ENCODE peak calls at places on chromosomes 3 and 15, in five cellular contexts. O is tibial artery, T is body of pancreas, E is cardiac muscle cell, R is progenitor cell of endocrine pancreas. D is an unnamed sample.

GRCh38 chr15:72786244-72786641 is 2.7 kb upstream of the ADPGK start:
- DNase-seq in O (no peak), T (no peak), E (no peak), R (no peak), D (no peak)

GRCh38 chr3:18189651-18190050 is 235.5 kb downstream of the SATB1 start:
- DNase-seq in O (no peak), T (no peak), E (peak), R (no peak), D (no peak)

GRCh38 chr15:50051811-50052419 is 67.1 kb downstream of the ATP8B4 start:
- DNase-seq in O (no peak), T (peak), E (peak), R (no peak), D (peak)

GRCh38 chr3:53162672-53163458 is 1.9 kb downstream of the PRKCD start:
- DNase-seq in O (no peak), T (peak), E (no peak), R (no peak), D (no peak)

GRCh38 chr3:183392166-183393034 is 36.0 kb downstream of the MCF2L2 start:
- DNase-seq in O (no peak), T (no peak), E (no peak), R (no peak), D (no peak)

GRCh38 chr3:99084825-99085224 is 183.3 kb upstream of the DCBLD2 start:
- DNase-seq in O (no peak), T (no peak), E (peak), R (no peak), D (no peak)

GRCh38 chr3:80040113-80040512 is 272.3 kb upstream of the ROBO1 start:
- DNase-seq in O (no peak), T (no peak), E (no peak), R (no peak), D (no peak)

GRCh38 chr3:187025656-187026320 is 95.5 kb downstream of the ST6GAL1 start:
- DNase-seq in O (no peak), T (no peak), E (no peak), R (no peak), D (no peak)

GRCh38 chr3:59192473-59192872 is 142.6 kb upstream of the CFAP20DC start:
- DNase-seq in O (no peak), T (no peak), E (peak), R (no peak), D (no peak)

GRCh38 chr3:50139718-50140423 is 15.3 kb upstream of the SEMA3F start:
- DNase-seq in O (no peak), T (no peak), E (no peak), R (no peak), D (no peak)

GRCh38 chr15:34240537-34240936 is 15.7 kb downstream of the EMC4 start:
- DNase-seq in O (no peak), T (no peak), E (no peak), R (no peak), D (no peak)

GRCh38 chr3:32404714-32405113 is 13.1 kb downstream of the CMTM7 start:
- DNase-seq in O (no peak), T (no peak), E (no peak), R (no peak), D (no peak)

GRCh38 chr3:62872318-62872717 is 2.9 kb downstream of the CADPS start:
- DNase-seq in O (no peak), T (no peak), E (no peak), R (no peak), D (no peak)

GRCh38 chr3:62874398-62875102 is 666 bp downstream of the CADPS start:
- DNase-seq in O (no peak), T (no peak), E (no peak), R (peak), D (no peak)

GRCh38 chr3:62876064-62876463 is 848 bp upstream of the CADPS start:
- DNase-seq in O (no peak), T (peak), E (peak), R (peak), D (peak)

GRCh38 chr3:62875103-62876002 is at the start of gene CADPS:
- DNase-seq in O (no peak), T (peak), E (no peak), R (peak), D (peak)

GRCh38 chr3:62873672-62874397 is 1.4 kb downstream of the CADPS start:
- DNase-seq in O (no peak), T (peak), E (no peak), R (peak), D (peak)
- TF ChIP-seq CTCF in O (no peak), T (peak), E (no peak), R (peak), D (no peak)

GRCh38 chr3:28268989-28269388 is 27.6 kb downstream of the CMC1 start:
- DNase-seq in O (no peak), T (no peak), E (no peak), R (no peak), D (no peak)
- TF ChIP-seq CTCF in O (no peak), T (no peak), E (peak), R (peak), D (peak)

GRCh38 chr3:4533489-4534443 is 40.6 kb downstream of the ITPR1 start:
- DNase-seq in O (peak), T (peak), E (peak), R (no peak), D (peak)
- TF ChIP-seq CTCF in O (no peak), T (no peak), E (peak), R (no peak), D (no peak)

DNA sequence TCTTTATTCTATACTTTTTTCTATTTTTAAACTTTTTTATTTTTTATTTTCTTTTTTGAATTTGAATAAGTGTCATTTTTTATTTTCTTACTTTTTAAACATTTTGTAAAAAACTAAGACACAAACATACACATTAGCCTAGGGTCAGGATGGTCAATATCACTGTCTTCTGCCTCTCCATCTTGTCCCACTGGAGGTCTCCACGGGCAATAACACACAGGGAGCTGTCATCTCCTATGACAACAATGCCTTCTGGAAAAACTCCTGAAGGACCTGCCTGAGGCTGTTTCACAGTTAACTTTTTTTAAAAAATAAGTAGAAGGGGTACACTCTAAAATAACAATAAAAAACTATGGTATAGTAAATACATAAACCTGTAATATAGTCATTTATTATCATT is 56.8 kb downstream of the USF3 start:
- DNase-seq in O (no peak), T (no peak), E (no peak), R (no peak), D (no peak)
- TF ChIP-seq CTCF in O (no peak), T (no peak), E (no peak), R (no peak), D (no peak)

GRCh38 chr3:57960174-57960505 is 48.1 kb upstream of the FLNB start:
- DNase-seq in O (no peak), T (no peak), E (no peak), R (no peak), D (no peak)

GRCh38 chr3:57963811-57964346 is 44.3 kb upstream of the FLNB start:
- DNase-seq in O (no peak), T (no peak), E (no peak), R (no peak), D (no peak)

GRCh38 chr3:57962448-57962834 is 45.8 kb upstream of the FLNB start:
- DNase-seq in O (no peak), T (no peak), E (no peak), R (no peak), D (no peak)

GRCh38 chr3:57961177-57961827 is 46.9 kb upstream of the FLNB start:
- DNase-seq in O (no peak), T (no peak), E (no peak), R (no peak), D (no peak)

GRCh38 chr3:57961828-57962447 is 46.3 kb upstream of the FLNB start:
- DNase-seq in O (no peak), T (no peak), E (peak), R (no peak), D (no peak)
- TF ChIP-seq CTCF in O (no peak), T (no peak), E (peak), R (peak), D (peak)

GRCh38 chr3:154898916-154899315 is 181.2 kb upstream of the MME start:
- DNase-seq in O (no peak), T (no peak), E (no peak), R (no peak), D (no peak)

GRCh38 chr3:154901263-154901662 is 178.9 kb upstream of the MME start:
- DNase-seq in O (no peak), T (no peak), E (no peak), R (no peak), D (no peak)

GRCh38 chr3:154898398-154898797 is 181.7 kb upstream of the MME start:
- DNase-seq in O (no peak), T (no peak), E (peak), R (no peak), D (no peak)

GRCh38 chr3:154900777-154901176 is 179.3 kb upstream of the MME start:
- DNase-seq in O (no peak), T (no peak), E (peak), R (no peak), D (no peak)

DNA sequence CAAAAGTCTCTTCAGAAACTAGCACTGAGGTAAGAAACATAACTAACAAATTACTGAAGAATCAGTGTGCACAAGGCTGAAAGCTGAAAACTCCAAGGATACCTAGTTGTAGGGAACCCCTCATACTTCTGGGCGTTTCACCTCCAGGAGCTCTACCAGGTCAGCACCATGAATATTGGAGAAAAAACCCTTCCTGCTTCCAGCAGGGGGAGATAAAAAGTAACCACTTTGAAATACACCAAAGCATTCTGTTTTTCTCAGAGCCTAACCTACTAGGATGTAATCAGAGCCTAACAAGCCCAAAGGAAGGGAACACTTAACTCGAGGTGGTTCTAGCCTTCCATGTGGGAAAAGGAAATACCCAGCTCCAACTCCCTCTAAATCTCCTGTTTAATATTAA is 175.8 kb upstream of the MME start:
- DNase-seq in O (no peak), T (no peak), E (peak), R (no peak), D (no peak)
- TF ChIP-seq CTCF in O (no peak), T (no peak), E (peak), R (peak), D (peak)

GRCh38 chr3:126524429-126524988 is 554 bp downstream of the CHST13 start:
- DNase-seq in O (peak), T (no peak), E (no peak), R (peak), D (no peak)

GRCh38 chr3:126521122-126521891 is 2.6 kb upstream of the CHST13 start:
- DNase-seq in O (peak), T (no peak), E (no peak), R (no peak), D (no peak)

GRCh38 chr3:126519506-126520455 is 2.2 kb upstream of the UROC1 start:
- DNase-seq in O (peak), T (no peak), E (no peak), R (no peak), D (no peak)

GRCh38 chr3:126523745-126524428 is at the start of gene CHST13:
- DNase-seq in O (peak), T (peak), E (peak), R (no peak), D (peak)

DNA sequence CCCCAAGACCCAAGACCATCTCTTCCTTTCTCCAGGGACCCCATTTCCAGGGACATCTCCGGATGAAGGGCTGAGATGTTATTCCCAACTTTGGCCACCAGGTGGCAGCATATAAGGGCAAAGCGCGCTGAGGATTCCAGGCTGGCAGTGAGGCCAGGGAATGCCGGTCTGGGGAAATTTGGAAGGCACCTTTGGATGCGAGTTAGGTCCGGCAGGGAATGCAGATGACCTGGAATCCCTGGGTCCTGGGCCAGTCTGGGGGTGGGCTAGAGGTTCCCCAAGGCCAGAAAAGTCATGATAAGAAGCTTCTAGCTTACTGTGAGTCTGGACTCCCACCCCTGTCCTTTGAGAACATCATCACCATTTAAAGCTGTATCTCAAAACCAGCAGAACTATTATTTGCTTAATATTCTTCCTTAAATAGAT is 1.6 kb upstream of the CHST13 start:
- DNase-seq in O (peak), T (peak), E (peak), R (peak), D (peak)
- TF ChIP-seq CTCF in O (peak), T (peak), E (peak), R (peak), D (peak)

GRCh38 chr3:24583004-24583403 is 88.4 kb upstream of the THRB start:
- DNase-seq in O (no peak), T (no peak), E (peak), R (no peak), D (no peak)
- TF ChIP-seq CTCF in O (peak), T (no peak), E (peak), R (no peak), D (no peak)

GRCh38 chr15:99207672-99208071 is 41.7 kb downstream of the TTC23 start:
- DNase-seq in O (no peak), T (no peak), E (no peak), R (no peak), D (no peak)
- TF ChIP-seq CTCF in O (no peak), T (no peak), E (no peak), R (no peak), D (no peak)